ENCODE peak calls at places on chromosomes 16 and 17, in seven cellular contexts. O is neural progenitor cell; V is pancreas; E is CD4-positive, alpha-beta memory T cell; Q is MM.1S; T is HepG2; X is HAP-1. K is an unnamed sample.

GRCh38 chr16:30941600-30942420 is 7.1 kb upstream of the ORAI3 start:
- DNase-seq in O (peak; percentile 83), V (peak; percentile 85), E (peak; percentile 51), Q (peak; percentile 79), T (peak; percentile 80), X (peak; percentile 84), K (peak; percentile 71)

GRCh38 chr17:29572691-29573557 is 4.4 kb downstream of the TP53I13 start:
- DNase-seq in O (peak; percentile 82), V (peak; percentile 84), E (no peak), Q (peak; percentile 64), T (no peak), X (peak; percentile 22), K (peak; percentile 72)

GRCh38 chr16:24909856-24910255 is 64.1 kb downstream of the SLC5A11 start:
- DNase-seq in O (no peak), V (peak; percentile 3), E (no peak), Q (no peak), T (no peak), X (no peak), K (no peak)

GRCh38 chr17:18860161-18860972 is 2.4 kb downstream of the PRPSAP2 start:
- DNase-seq in O (no peak), V (peak; percentile 10), E (no peak), Q (no peak), T (no peak), X (no peak), K (no peak)

GRCh38 chr17:45221081-45221996 is at the start of gene FMNL1:
- DNase-seq in O (peak; percentile 77), V (no peak), E (peak; percentile 58), Q (peak; percentile 81), T (no peak), X (peak; percentile 43), K (peak; percentile 73)

GRCh38 chr17:17722906-17723353 is 41.7 kb downstream of the RAI1 start:
- DNase-seq in O (no peak), V (no peak), E (peak; percentile 4), Q (no peak), T (no peak), X (no peak), K (no peak)

GRCh38 chr16:31913668-31914067 is 40.1 kb downstream of the ZNF267 start:
- DNase-seq in O (no peak), V (no peak), E (no peak), Q (no peak), T (no peak), X (no peak), K (no peak)

GRCh38 chr16:22782299-22782698 is 31.7 kb upstream of the HS3ST2 start:
- DNase-seq in O (peak; percentile 15), V (no peak), E (no peak), Q (no peak), T (no peak), X (no peak), K (no peak)

GRCh38 chr16:590875-591200 is 972 bp downstream of the RAB40C start:
- DNase-seq in O (no peak), V (no peak), E (no peak), Q (no peak), T (no peak), X (no peak), K (no peak)

GRCh38 chr16:51949260-51949659 is 597.7 kb downstream of the TOX3 start:
- DNase-seq in O (no peak), V (no peak), E (no peak), Q (no peak), T (no peak), X (no peak), K (no peak)

GRCh38 chr16:2689968-2690830 is 7.9 kb downstream of the KCTD5 start:
- DNase-seq in O (no peak), V (no peak), E (no peak), Q (no peak), T (no peak), X (no peak), K (no peak)

GRCh38 chr16:50442221-50442620 is 73.4 kb upstream of the BRD7 start:
- DNase-seq in O (no peak), V (no peak), E (no peak), Q (no peak), T (no peak), X (no peak), K (no peak)

GRCh38 chr17:60743812-60744211 is 66.2 kb downstream of the BCAS3 start:
- DNase-seq in O (no peak), V (no peak), E (no peak), Q (no peak), T (no peak), X (peak; percentile 11), K (no peak)

GRCh38 chr17:36197389-36197708 is 791 bp upstream of the CCL3L1 start:
- DNase-seq in O (no peak), V (no peak), E (no peak), Q (peak; percentile 83), T (no peak), X (no peak), K (no peak)

DNA sequence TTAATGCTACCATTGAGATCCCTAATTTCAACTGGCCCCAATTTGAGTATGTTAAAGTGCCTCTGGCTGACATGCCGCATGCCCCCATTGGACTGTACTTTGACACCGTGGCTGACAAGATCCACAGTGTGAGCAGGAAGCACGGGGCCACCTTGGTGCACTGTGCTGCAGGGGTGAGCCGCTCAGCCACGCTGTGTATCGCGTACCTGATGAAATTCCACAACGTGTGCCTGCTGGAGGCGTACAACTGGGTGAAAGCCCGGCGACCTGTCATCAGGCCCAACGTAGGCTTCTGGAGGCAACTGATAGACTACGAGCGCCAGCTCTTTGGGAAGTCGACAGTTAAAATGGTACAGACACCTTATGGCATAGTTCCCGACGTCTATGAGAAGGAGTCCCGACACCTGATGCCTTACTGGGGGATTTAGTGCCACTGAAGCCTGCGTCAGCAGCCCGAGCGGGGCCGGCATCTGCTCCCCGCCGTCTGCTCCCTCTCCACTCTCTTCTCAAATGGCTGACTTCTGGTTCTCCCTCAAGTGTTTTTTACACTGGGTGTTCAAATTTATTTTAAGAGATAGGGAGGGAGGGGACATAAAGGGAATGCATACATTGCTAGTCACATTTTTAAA is 22.9 kb downstream of the DUSP14 start:
- DNase-seq in O (no peak), V (no peak), E (no peak), Q (no peak), T (no peak), X (no peak), K (no peak)
- H3K4me3 ChIP-seq in O (no peak overlapping the region), V (no peak overlapping the region), E (no peak overlapping the region), Q (no peak overlapping the region), T (no peak overlapping the region), X (no peak overlapping the region), K (no peak overlapping the region)

GRCh38 chr16:35146031-35146710 is 1686.8 kb downstream of the TP53TG3F start:
- DNase-seq in O (no peak), V (no peak), E (no peak), Q (no peak), T (no peak), X (no peak), K (no peak)

GRCh38 chr16:35149550-35149949 is 1690.1 kb downstream of the TP53TG3F start:
- DNase-seq in O (no peak), V (no peak), E (no peak), Q (no peak), T (no peak), X (no peak), K (no peak)

GRCh38 chr16:35148748-35149147 is 1689.3 kb downstream of the TP53TG3F start:
- DNase-seq in O (no peak), V (no peak), E (no peak), Q (no peak), T (no peak), X (no peak), K (no peak)

GRCh38 chr16:35146723-35147458 is 1687.5 kb downstream of the TP53TG3F start:
- DNase-seq in O (no peak), V (peak; percentile 35), E (no peak), Q (no peak), T (no peak), X (no peak), K (no peak)

GRCh38 chr16:35147556-35148504 is 1688.4 kb downstream of the TP53TG3F start:
- DNase-seq in O (no peak), V (no peak), E (no peak), Q (no peak), T (no peak), X (no peak), K (no peak)
- H3K9me3 ChIP-seq in O (peaks cover 8% of the 10 kb centered on the region), V (no peaks in the 10 kb centered on the region), E (no peaks in the 10 kb centered on the region), Q (no peaks in the 10 kb centered on the region), T (peaks cover 98% of the 10 kb centered on the region), X (no peaks in the 10 kb centered on the region), K (peaks cover 93% of the 10 kb centered on the region)

DNA sequence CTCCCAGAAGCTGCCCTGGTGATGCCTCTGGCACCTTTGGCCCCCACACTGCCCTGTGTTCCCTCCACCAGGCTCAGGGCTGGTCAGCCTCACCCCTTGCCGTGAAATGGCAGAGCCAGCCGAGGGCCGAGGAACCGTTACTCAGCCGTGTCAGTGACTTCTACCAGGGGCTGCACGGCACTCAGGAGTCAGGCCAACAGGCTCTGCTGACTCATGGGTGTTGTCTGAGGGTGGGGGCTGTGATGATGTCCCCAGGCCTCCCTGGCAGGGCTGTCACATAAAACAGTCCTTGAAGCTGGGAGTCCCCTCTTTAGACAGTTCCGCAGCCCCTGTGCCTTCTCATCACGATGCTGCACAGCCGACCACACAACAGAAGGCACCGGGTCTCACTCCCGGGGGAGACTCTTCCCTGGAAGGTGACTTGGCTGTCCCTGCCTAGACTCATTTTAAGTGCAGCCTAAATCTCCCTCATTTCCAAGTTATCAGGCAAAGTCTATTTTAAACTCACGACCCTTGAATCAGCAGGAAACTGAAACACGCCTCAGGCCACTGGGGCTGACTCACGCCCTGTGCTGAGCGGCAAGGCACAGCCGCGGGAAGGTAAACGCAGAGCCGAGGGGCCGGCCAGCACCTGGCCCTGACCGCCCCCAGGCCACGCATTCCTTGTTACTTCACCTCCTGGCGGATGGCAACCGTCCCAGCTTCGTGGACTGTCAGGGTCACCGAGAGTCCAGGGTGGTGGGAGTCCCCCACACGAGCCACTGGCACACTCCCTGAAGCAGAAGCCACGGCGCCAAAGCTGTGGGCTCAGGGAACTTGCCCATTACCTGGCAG is 102.6 kb downstream of the ZNF778 start:
- DNase-seq in O (no peak), V (peak; percentile 73), E (no peak), Q (peak; percentile 57), T (peak; percentile 64), X (peak; percentile 41), K (no peak)
- H3K4me3 ChIP-seq in O (no peak overlapping the region), V (no peak overlapping the region), E (no peak overlapping the region), Q (peak overlapping the region; percentile 34), T (no peak overlapping the region), X (no peak overlapping the region), K (no peak overlapping the region)

GRCh38 chr16:35730251-35730650 is 2270.8 kb downstream of the TP53TG3F start:
- DNase-seq in O (no peak), V (no peak), E (no peak), Q (no peak), T (no peak), X (no peak), K (no peak)

GRCh38 chr16:35724551-35724950 is 2265.1 kb downstream of the TP53TG3F start:
- DNase-seq in O (no peak), V (no peak), E (no peak), Q (no peak), T (no peak), X (no peak), K (no peak)

GRCh38 chr16:35731341-35732040 is 2272.1 kb downstream of the TP53TG3F start:
- DNase-seq in O (no peak), V (no peak), E (no peak), Q (no peak), T (no peak), X (no peak), K (no peak)

DNA sequence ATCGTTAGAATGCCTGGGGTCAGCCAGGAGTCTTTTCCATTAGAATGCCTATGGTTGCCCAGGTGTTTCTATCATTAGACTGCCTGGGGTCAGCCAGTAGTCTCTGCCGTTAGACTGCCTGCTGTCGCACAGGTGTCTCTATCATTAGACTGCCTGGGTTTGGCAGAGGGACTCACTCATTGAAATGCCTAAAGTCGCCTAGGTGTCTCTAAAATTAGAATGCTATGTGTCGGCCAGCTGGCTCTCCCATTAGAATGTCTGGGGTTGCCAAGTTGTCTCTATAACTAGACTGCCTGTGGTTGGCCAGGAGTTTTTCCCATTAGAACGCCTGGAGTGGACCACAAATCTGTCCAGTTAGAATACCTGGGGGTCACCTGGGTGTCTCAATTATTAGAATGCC is 2266.5 kb downstream of the TP53TG3F start:
- DNase-seq in O (no peak), V (no peak), E (no peak), Q (no peak), T (no peak), X (no peak), K (no peak)
- H3K9me3 ChIP-seq in O (no peaks in the 10 kb centered on the region), V (no peaks in the 10 kb centered on the region), E (no peaks in the 10 kb centered on the region), Q (no peaks in the 10 kb centered on the region), T (peaks cover 99% of the 10 kb centered on the region), X (no peaks in the 10 kb centered on the region), K (peaks cover 16% of the 10 kb centered on the region)